ENCODE peak calls at places on chromosomes 2 and 18, in five cellular contexts. F, T, Y, D and L are unnamed samples.

GRCh38 chr2:65232636-65233035 is 5.0 kb downstream of the ACTR2 start:
- DNase-seq in F (peak; percentile 77), T (peak; percentile 69), Y (no peak), D (no peak), L (no peak)

GRCh38 chr2:33681333-33681732 is 82.2 kb upstream of the FAM98A start:
- DNase-seq in D (no peak), Y (no peak), T (peak; percentile 73), F (peak; percentile 7), L (no peak)

GRCh38 chr2:219644801-219645480 is 17.5 kb downstream of the SLC4A3 start:
- DNase-seq in D (no peak), Y (no peak), T (no peak), F (no peak), L (no peak)

GRCh38 chr18:3511980-3512379 is 62.0 kb downstream of the TGIF1 start:
- DNase-seq in Y (no peak), T (peak; percentile 82), D (no peak), F (peak; percentile 68), L (peak; percentile 23)

GRCh38 chr2:12652723-12653122 is 64.0 kb upstream of the TRIB2 start:
- DNase-seq in T (no peak), D (no peak), Y (no peak), F (no peak), L (no peak)

GRCh38 chr2:28150211-28150879 is 242.3 kb upstream of the FOSL2 start:
- DNase-seq in F (no peak), Y (no peak), T (no peak), D (no peak), L (no peak)

GRCh38 chr2:16635796-16636699 is 29.6 kb downstream of the CYRIA start:
- DNase-seq in T (no peak), Y (peak; percentile 56), D (no peak), F (peak; percentile 71), L (no peak)

GRCh38 chr2:171836151-171836910 is 57.7 kb downstream of the SLC25A12 start:
- DNase-seq in Y (no peak), F (peak; percentile 27), D (no peak), T (peak; percentile 90), L (no peak)

GRCh38 chr2:240259201-240259923 is 118.9 kb upstream of the OTOS start:
- DNase-seq in D (no peak), T (no peak), Y (no peak), F (no peak), L (no peak)

GRCh38 chr2:206004004-206004693 is 81.8 kb downstream of the INO80D start:
- DNase-seq in F (peak; percentile 18), Y (peak; percentile 19), T (no peak), D (peak; percentile 80), L (no peak)

GRCh38 chr18:23612434-23613090 is 26.3 kb upstream of the NPC1 start:
- DNase-seq in F (no peak), Y (no peak), T (no peak), D (no peak), L (no peak)

GRCh38 chr2:239383036-239383795 is 17.6 kb downstream of the HDAC4 start:
- DNase-seq in D (no peak), F (no peak), T (no peak), Y (no peak), L (no peak)

GRCh38 chr18:74624491-74624890 is 26.8 kb downstream of the ZNF407 start:
- DNase-seq in Y (no peak), T (no peak), F (no peak), D (no peak), L (no peak)

GRCh38 chr18:32373995-32374394 is 96.7 kb downstream of the GAREM1 start:
- DNase-seq in F (peak; percentile 52), Y (no peak), D (no peak), T (peak; percentile 29), L (no peak)

GRCh38 chr2:40716879-40717278 is 265.0 kb upstream of the SLC8A1 start:
- DNase-seq in T (peak; percentile 83), Y (no peak), F (peak; percentile 81), D (no peak), L (peak; percentile 63)

GRCh38 chr2:58680938-58681337 is 439.8 kb upstream of the FANCL start:
- DNase-seq in F (no peak), Y (no peak), T (peak; percentile 29), D (no peak), L (no peak)

GRCh38 chr2:120350125-120350524 is 4.2 kb downstream of the INHBB start:
- DNase-seq in T (no peak), F (no peak), D (no peak), Y (no peak), L (no peak)

GRCh38 chr2:161139098-161139987 is 20.9 kb upstream of the TANK start:
- DNase-seq in T (peak; percentile 80), F (peak; percentile 74), D (no peak), Y (no peak), L (no peak)

GRCh38 chr18:46891742-46892214 is 25.5 kb downstream of the PIAS2 start:
- DNase-seq in F (no peak), T (no peak), D (no peak), Y (no peak), L (no peak)

GRCh38 chr2:99898649-99899048 is 243.7 kb downstream of the AFF3 start:
- DNase-seq in T (no peak), Y (no peak), D (no peak), F (no peak), L (no peak)

GRCh38 chr2:140472676-140473075 is 1658.1 kb downstream of the LRP1B start:
- DNase-seq in D (no peak), F (no peak), Y (no peak), T (peak; percentile 58), L (no peak)

GRCh38 chr18:9081940-9082339 is 20.6 kb upstream of the NDUFV2 start:
- DNase-seq in D (no peak), F (no peak), T (no peak), Y (no peak), L (no peak)

GRCh38 chr2:1546023-1546591 is 132.8 kb downstream of the TPO start:
- DNase-seq in D (peak; percentile 71), F (peak; percentile 63), T (peak; percentile 83), Y (peak; percentile 62), L (peak; percentile 11)

GRCh38 chr18:13872932-13873331 is 42.4 kb downstream of the MC2R start:
- DNase-seq in F (no peak), T (no peak), Y (no peak), D (no peak), L (no peak)

GRCh38 chr18:73669299-73669698 is 478.3 kb downstream of the FBXO15 start:
- DNase-seq in D (peak; percentile 48), Y (no peak), F (peak; percentile 86), T (peak; percentile 95), L (no peak)

GRCh38 chr2:222907790-222908431 is 47.1 kb downstream of the ACSL3 start:
- DNase-seq in D (no peak), Y (no peak), T (peak; percentile 59), F (peak; percentile 83), L (no peak)

GRCh38 chr2:9752441-9753275 is 90.6 kb upstream of the TAF1B start:
- DNase-seq in Y (peak; percentile 65), T (peak; percentile 34), D (no peak), F (peak; percentile 70), L (peak; percentile 90)

GRCh38 chr2:159128191-159128590 is 158.3 kb downstream of the WDSUB1 start:
- DNase-seq in Y (no peak), F (no peak), T (no peak), D (no peak), L (no peak)

GRCh38 chr2:159129301-159129700 is 157.2 kb downstream of the WDSUB1 start:
- DNase-seq in D (no peak), Y (no peak), F (no peak), T (no peak), L (no peak)

GRCh38 chr2:159130302-159130701 is 156.2 kb downstream of the WDSUB1 start:
- DNase-seq in D (no peak), T (no peak), F (no peak), Y (peak; percentile 77), L (no peak)

GRCh38 chr2:159131267-159131790 is 155.2 kb downstream of the WDSUB1 start:
- DNase-seq in T (no peak), D (no peak), F (no peak), Y (no peak), L (no peak)

GRCh38 chr2:159129807-159130206 is 156.7 kb downstream of the WDSUB1 start:
- DNase-seq in F (no peak), Y (no peak), D (no peak), T (no peak), L (no peak)
- H3K9ac ChIP-seq in F (no peak overlapping the region), Y (no peak overlapping the region), D (no peak overlapping the region), T (no peak overlapping the region), L (no peak overlapping the region)

GRCh38 chr2:46333912-46334311 is 36.7 kb downstream of the EPAS1 start:
- DNase-seq in D (no peak), F (no peak), Y (no peak), T (no peak), L (no peak)
- H3K4me1 ChIP-seq in D (peaks cover 15% of the 10 kb centered on the region), F (peaks cover 73% of the 10 kb centered on the region), Y (peaks cover 17% of the 10 kb centered on the region), T (peaks cover 93% of the 10 kb centered on the region), L (peaks cover 94% of the 10 kb centered on the region)

GRCh38 chr2:27134781-27135470 is 490 bp upstream of the PREB start:
- DNase-seq in Y (no peak), T (no peak), F (no peak), D (no peak), L (no peak)
- H3K4me3 ChIP-seq in Y (peak overlapping the region; percentile 98), T (peak overlapping the region; percentile 86), F (no peak overlapping the region), D (peak overlapping the region; percentile 83), L (peak overlapping the region; percentile 29)

DNA sequence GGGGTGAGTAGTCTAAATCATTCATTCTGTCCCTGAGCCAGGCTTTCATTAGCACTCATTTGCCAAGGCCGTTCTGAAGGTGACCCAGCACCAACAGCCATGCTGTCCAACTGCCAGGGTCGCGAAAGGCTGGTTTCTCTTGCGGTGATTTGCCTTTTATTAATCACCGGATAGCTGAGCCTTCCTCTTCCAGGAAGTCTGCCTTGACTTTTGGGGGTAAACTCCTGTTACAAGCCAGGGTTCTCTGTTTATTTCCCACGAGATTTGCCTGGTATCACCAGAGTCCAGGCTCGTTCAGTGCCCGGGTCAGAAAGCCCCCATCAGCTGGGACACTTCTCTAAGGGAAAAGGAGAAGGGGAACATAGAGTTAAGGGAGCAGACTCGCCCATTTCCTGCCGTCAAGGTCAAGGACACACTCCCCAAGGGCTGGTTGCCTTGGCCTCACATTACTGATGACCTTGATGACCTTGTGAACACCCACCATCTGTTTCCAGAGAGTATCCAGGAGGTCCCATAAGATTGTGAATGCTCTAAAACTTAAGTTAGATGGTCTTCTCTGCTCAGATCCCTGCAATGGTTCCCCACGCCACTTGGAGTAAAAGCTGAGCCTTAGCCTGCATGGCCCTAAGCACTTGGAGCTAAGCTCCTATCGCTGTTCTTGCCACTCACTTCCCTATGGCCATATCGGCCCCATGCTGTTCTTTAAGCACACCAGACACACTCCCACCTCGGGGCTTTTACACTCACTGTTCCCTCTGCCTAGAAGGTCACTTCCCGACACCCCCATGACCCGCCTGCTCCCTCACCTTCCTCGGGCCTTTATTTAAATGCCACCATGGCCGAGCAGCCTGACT is 118.0 kb upstream of the STPG4 start:
- DNase-seq in D (no peak), T (no peak), F (no peak), Y (peak; percentile 38), L (no peak)
- H3K9ac ChIP-seq in D (no peak overlapping the region), T (no peak overlapping the region), F (no peak overlapping the region), Y (peak overlapping the region; percentile 61), L (peak overlapping the region; percentile 18)

DNA sequence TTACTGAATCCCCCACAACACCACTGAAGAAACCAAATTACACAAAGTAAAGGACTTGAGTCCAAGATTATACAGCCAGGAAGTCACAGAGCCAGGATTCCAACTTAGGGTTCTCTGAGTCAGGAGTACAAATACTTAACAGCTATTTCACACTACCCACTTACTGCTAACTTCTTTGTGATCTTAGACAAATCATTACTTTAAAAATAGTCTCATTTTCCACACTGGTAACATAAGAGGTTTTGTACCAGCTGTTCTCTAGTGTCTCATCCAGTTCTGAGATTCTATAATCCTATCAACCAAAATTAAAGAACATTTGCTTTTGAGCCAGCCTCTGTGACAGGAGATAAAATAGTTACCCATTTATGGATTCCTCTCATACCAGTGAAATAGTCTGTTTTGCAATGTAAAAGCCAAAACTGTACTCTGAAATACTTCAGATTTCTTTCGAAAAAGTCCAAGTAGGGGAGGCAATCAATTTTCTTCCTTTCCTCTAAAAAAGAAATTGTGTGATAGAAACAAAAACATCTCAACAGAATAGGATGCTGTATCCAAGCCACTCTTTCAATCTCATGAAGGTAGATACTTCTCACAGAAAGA is 157.6 kb downstream of the LRATD1 start:
- DNase-seq in T (no peak), D (no peak), Y (no peak), F (no peak), L (no peak)
- H3K4me1 ChIP-seq in T (peaks cover 15% of the 10 kb centered on the region), D (no peaks in the 10 kb centered on the region), Y (no peaks in the 10 kb centered on the region), F (no peaks in the 10 kb centered on the region), L (no peaks in the 10 kb centered on the region)